ENCODE peak calls at places on chromosomes 16 and 17, in four cellular contexts. H is right atrium auricular region, Y is tibial artery, M is A673. J is an unnamed sample.

GRCh38 chr17:14152726-14153125 is 83.4 kb downstream of the COX10 start:
- DNase-seq in Y (no peak), M (no peak), H (no peak), J (no peak)

GRCh38 chr16:30122621-30123160 is 329 bp downstream of the MAPK3 start:
- DNase-seq in Y (peak; percentile 76), H (no peak), M (peak; percentile 23), J (no peak)

GRCh38 chr16:85366031-85366763 is 246.9 kb upstream of the GSE1 start:
- DNase-seq in Y (no peak), M (peak; percentile 79), H (no peak), J (no peak)

GRCh38 chr16:69606985-69607384 is 41.2 kb downstream of the NFAT5 start:
- DNase-seq in Y (no peak), H (no peak), M (no peak), J (no peak)

GRCh38 chr17:36197389-36197708 is 791 bp upstream of the CCL3L1 start:
- DNase-seq in M (no peak), H (no peak), Y (no peak), J (no peak)

GRCh38 chr17:7477392-7478275 is 1.8 kb downstream of the ZBTB4 start:
- DNase-seq in M (no peak), H (peak; percentile 73), Y (peak; percentile 85), J (no peak)

GRCh38 chr16:35599429-35600165 is 2140.2 kb downstream of the TP53TG3F start:
- DNase-seq in Y (no peak), M (no peak), H (no peak), J (no peak)

GRCh38 chr16:27377666-27378485 is 24.1 kb upstream of the IL21R start:
- DNase-seq in M (no peak), H (no peak), Y (peak; percentile 9), J (no peak)

GRCh38 chr17:43734376-43734775 is 24.2 kb downstream of the SOST start:
- DNase-seq in M (no peak), H (no peak), Y (no peak), J (no peak)

GRCh38 chr16:648786-649589 is at the start of gene WDR90:
- DNase-seq in H (peak; percentile 93), M (peak; percentile 96), Y (peak; percentile 94), J (no peak)

GRCh38 chr17:47335101-47335936 is 11.6 kb downstream of the EFCAB13 start:
- DNase-seq in H (no peak), M (peak; percentile 1), Y (no peak), J (no peak)

GRCh38 chr17:44466339-44466738 is 36.9 kb downstream of the GPATCH8 start:
- DNase-seq in Y (no peak), H (no peak), M (no peak), J (no peak)

GRCh38 chr16:80346160-80346632 is 194.6 kb upstream of the DYNLRB2 start:
- DNase-seq in Y (no peak), M (no peak), H (no peak), J (no peak)

GRCh38 chr16:8962393-8963009 is 1.2 kb downstream of the USP7 start:
- DNase-seq in Y (no peak), H (no peak), M (peak; percentile 20), J (peak; percentile 71)

DNA sequence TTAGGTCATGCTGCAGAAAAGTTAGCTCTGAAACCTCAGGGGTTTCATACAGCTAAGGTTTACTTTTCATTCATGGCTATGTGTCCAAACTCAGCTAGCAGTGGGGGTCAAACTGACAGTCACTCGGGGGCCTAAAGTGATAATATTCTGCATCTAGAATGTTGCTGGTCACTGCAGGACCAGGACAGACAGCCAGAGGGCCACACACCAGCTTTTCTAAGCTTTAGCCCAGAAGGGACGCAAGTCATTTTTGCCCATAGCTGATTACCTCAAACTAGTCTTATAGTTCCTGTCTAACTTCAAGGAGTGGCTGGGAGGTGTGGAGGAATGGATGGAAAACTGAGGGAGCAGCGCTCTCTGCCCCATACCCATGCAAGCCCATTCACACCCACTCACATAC is 163.0 kb upstream of the NLRP1 start:
- DNase-seq in M (no peak), H (no peak), Y (no peak), J (no peak)
- TF ChIP-seq CTCF in M (no peak), H (no peak), Y (no peak), J (peak; percentile 41)

DNA sequence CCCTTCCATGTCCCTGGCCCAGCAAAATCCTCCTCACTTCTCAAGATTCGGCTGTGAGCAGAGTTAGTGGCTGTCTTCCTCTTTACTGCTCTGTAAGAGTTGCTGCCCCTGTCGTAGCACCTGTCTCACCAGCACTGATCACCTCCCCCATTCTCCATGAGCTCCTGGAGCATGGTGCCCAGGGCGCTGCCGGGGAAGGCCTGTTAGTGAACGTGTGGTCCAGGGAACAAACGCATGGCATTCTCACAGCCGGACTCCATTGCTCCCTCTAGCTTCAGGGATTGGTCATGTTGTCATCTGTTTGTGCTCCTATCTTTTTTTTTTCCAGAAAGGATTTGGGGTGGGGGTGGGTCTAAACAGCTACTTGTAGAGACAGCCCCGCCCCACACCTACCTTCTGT is 141.2 kb downstream of the CMIP start:
- DNase-seq in Y (no peak), M (peak; percentile 26), H (no peak), J (peak; percentile 67)
- TF ChIP-seq CTCF in Y (no peak), M (peak; percentile 53), H (no peak), J (peak; percentile 61)

DNA sequence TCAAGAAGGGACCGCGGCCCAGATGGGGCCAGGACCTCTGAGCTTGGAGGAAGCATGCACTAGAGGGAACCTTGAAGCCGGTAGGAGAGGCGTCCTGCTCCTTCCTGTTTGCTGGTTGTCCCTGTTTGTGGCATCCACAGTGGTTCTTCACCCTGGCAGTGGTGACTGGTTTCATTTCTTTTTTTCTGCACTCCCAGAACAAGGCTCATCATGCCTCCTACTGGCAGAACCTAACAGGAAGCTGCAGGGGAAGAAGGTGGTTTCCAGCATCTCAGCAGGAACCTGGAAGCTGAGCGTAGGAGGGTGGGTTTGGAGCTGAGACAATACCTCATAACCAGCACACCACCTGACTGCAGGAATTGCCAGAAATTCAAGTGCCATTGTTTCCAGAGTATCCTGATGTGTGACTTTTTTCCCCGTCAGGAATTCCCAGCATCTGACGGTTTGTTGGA is 5.8 kb downstream of the TMEM231 start:
- DNase-seq in Y (peak; percentile 73), M (peak; percentile 61), H (no peak), J (no peak)
- TF ChIP-seq CTCF in Y (no peak), M (peak; percentile 65), H (peak; percentile 23), J (peak; percentile 66)

DNA sequence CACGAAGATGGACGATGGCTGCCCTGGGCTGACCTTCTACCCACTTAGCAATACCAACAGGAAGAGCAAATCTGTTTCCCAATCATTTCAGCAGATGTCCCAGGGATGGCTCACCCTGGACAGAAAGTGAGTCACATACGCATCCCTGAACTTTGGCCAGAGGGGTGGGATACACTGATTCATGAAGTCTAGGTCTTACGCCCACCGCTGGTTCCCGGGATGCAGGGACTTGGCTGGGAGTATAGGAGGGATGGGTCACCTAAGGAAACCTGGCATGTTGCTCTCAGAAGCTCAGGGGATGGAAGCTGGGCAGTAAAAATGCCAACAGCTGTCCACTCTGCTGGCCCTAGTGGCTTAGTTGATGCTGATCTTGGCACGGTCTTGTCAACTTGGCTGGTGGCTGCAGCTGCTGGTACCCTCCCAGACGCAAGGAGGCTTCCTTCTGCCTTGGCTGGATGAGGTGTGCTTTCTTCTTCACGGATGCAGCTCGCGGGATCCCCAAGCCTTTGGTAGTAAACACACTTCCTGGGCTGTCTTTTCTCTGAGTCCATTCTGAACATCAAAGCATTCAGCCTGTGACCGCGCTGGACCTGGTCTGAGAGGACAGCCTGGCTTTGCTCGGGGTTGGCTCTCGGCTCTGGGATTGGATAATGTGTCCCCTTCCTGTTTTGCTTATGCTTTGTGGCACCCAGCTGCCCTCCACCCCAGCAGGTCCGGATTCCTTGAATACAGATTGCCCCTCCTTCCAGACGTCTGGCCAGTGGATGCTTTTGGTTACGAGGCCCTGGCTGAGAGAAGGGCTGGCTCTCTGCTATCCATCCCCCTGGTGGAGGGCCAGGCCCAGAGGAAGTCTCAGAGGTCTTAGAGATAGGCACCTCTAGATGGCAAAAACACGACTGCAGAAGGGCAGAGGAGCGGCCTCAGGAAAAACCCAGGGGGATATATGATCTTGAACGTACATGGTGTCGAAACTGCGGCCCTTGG is 71.5 kb downstream of the RAP1GAP2 start:
- DNase-seq in H (no peak), Y (no peak), M (no peak), J (no peak)
- TF ChIP-seq CTCF in H (no peak), Y (no peak), M (no peak), J (no peak)

GRCh38 chr17:37413875-37414519 is 7.3 kb downstream of the TADA2A start:
- DNase-seq in H (no peak), M (peak; percentile 7), Y (no peak), J (no peak)
- TF ChIP-seq CTCF in H (no peak), M (peak; percentile 32), Y (no peak), J (peak; percentile 63)

GRCh38 chr16:67730326-67730725 is 11.2 kb upstream of the GFOD2 start:
- DNase-seq in H (no peak), Y (no peak), M (no peak), J (no peak)
- TF ChIP-seq CTCF in H (no peak), Y (no peak), M (no peak), J (no peak)

GRCh38 chr16:86763819-86764218 is 185.5 kb downstream of the FOXL1 start:
- DNase-seq in M (no peak), H (no peak), Y (peak; percentile 16), J (no peak)
- TF ChIP-seq CTCF in M (no peak), H (no peak), Y (no peak), J (no peak)

GRCh38 chr16:57107324-57107922 is 15.0 kb downstream of the CPNE2 start:
- DNase-seq in H (no peak), M (no peak), Y (no peak), J (no peak)
- TF ChIP-seq CTCF in H (no peak), M (no peak), Y (no peak), J (no peak)

J was measured in chondrocyte.